ENCODE peak calls at places on chromosomes 11 and 22, in eight cellular contexts. K is astrocyte, D is adipocyte, G is anterior cingulate cortex, E is SK-N-SH, S is B cell, B is uterus, W is lung. A is an unnamed sample.

GRCh38 chr22:48724899-48725298 is 1102.8 kb downstream of the BRD1 start:
- DNase-seq in S (no peak), B (no peak), W (no peak), K (no peak), E (no peak), G (no peak), D (no peak), A (no peak)

GRCh38 chr11:2944953-2945756 is 15.9 kb upstream of the PHLDA2 start:
- DNase-seq in G (peak), W (peak), E (peak), D (peak), B (peak), S (no peak), K (peak), A (peak)

GRCh38 chr11:62390727-62391126 is 28.1 kb upstream of the SCGB1A1 start:
- DNase-seq in D (no peak), E (no peak), K (no peak), S (no peak), W (no peak), B (no peak), G (no peak), A (no peak)

GRCh38 chr11:115623021-115623451 is 118.8 kb upstream of the CADM1 start:
- DNase-seq in W (peak), E (no peak), S (no peak), K (peak), D (peak), B (peak), G (no peak), A (peak)

GRCh38 chr11:95891423-95892177 is 32.3 kb downstream of the MTMR2 start:
- DNase-seq in K (no peak), D (no peak), G (no peak), E (no peak), S (no peak), W (no peak), B (no peak), A (no peak)

GRCh38 chr11:100581318-100581717 is 105.8 kb upstream of the ARHGAP42 start:
- DNase-seq in W (no peak), G (no peak), K (no peak), D (no peak), B (no peak), S (peak), E (no peak), A (no peak)

GRCh38 chr11:125192194-125192593 is 27.6 kb downstream of the PKNOX2 start:
- DNase-seq in D (no peak), K (peak), W (no peak), G (no peak), B (no peak), S (no peak), E (peak), A (no peak)

GRCh38 chr11:18775492-18776292 is 15.9 kb downstream of the PTPN5 start:
- DNase-seq in D (peak), B (no peak), G (no peak), W (peak), K (peak), E (peak), S (peak), A (no peak)

GRCh38 chr11:119148855-119149370 is at the start of gene ABCG4:
- DNase-seq in S (peak), K (no peak), B (no peak), D (peak), W (no peak), E (peak), G (no peak), A (no peak)

GRCh38 chr22:19871845-19872778 is 17.4 kb upstream of the GNB1L start:
- DNase-seq in D (no peak), W (no peak), B (peak), G (no peak), K (no peak), E (no peak), S (no peak), A (no peak)

GRCh38 chr22:46033256-46034200 is 56.6 kb upstream of the WNT7B start:
- DNase-seq in D (no peak), W (no peak), E (no peak), B (peak), S (no peak), G (no peak), K (no peak), A (no peak)

GRCh38 chr22:43207386-43207785 is 20.5 kb upstream of the TTLL12 start:
- DNase-seq in G (no peak), B (no peak), K (no peak), D (no peak), W (no peak), S (no peak), E (no peak), A (no peak)

GRCh38 chr11:101974255-101974654 is 57.9 kb upstream of the ANGPTL5 start:
- DNase-seq in K (no peak), E (no peak), B (no peak), W (no peak), G (no peak), D (peak), S (no peak), A (peak)

GRCh38 chr22:46262449-46263207 is 515 bp downstream of the PKDREJ start:
- DNase-seq in D (peak), S (peak), K (peak), W (peak), E (no peak), B (peak), G (no peak), A (no peak)

GRCh38 chr22:36352775-36353507 is 34.8 kb downstream of the MYH9 start:
- DNase-seq in K (peak), D (peak), W (no peak), G (no peak), B (no peak), E (no peak), S (no peak), A (peak)

GRCh38 chr11:130103296-130103814 is 33.7 kb downstream of the APLP2 start:
- DNase-seq in D (peak), E (peak), K (peak), S (no peak), B (no peak), G (no peak), W (no peak), A (peak)

GRCh38 chr22:22730655-22731373 is 86.4 kb downstream of the GGTLC2 start:
- DNase-seq in B (no peak), G (no peak), W (peak), E (no peak), K (no peak), D (no peak), S (no peak), A (no peak)

GRCh38 chr22:29190051-29190450 is 15.6 kb upstream of the EMID1 start:
- DNase-seq in G (no peak), W (no peak), S (no peak), K (no peak), E (no peak), B (no peak), D (no peak), A (no peak)

GRCh38 chr22:17970205-17970708 is 54.1 kb downstream of the MICAL3 start:
- DNase-seq in K (peak), S (no peak), D (peak), W (no peak), E (no peak), G (no peak), B (no peak), A (no peak)

GRCh38 chr22:39985383-39986045 is 9.2 kb upstream of the FAM83F start:
- DNase-seq in D (no peak), W (no peak), S (no peak), K (no peak), G (no peak), E (no peak), B (no peak), A (no peak)

GRCh38 chr22:22588485-22589164 is 29.6 kb upstream of the PRAME start:
- DNase-seq in K (no peak), W (no peak), G (no peak), E (no peak), S (no peak), B (no peak), D (no peak), A (no peak)

GRCh38 chr11:9158898-9159391 is 67.5 kb upstream of the SCUBE2 start:
- DNase-seq in B (no peak), K (peak), G (no peak), E (no peak), D (peak), S (no peak), W (no peak), A (no peak)

GRCh38 chr11:108965602-108966001 is 300.7 kb downstream of the DDX10 start:
- DNase-seq in S (no peak), G (no peak), D (peak), W (no peak), E (no peak), B (no peak), K (peak), A (peak)

GRCh38 chr11:69636512-69636866 is 4.5 kb upstream of the CCND1 start:
- DNase-seq in B (no peak), W (peak), G (peak), K (peak), D (peak), E (no peak), S (no peak), A (peak)

GRCh38 chr11:94934362-94934761 is 39.0 kb downstream of the CWC15 start:
- DNase-seq in D (peak), G (no peak), E (peak), S (no peak), W (no peak), K (peak), B (no peak), A (no peak)

GRCh38 chr11:34846467-34846866 is 69.7 kb downstream of the APIP start:
- DNase-seq in D (no peak), B (no peak), W (no peak), K (no peak), G (no peak), S (no peak), E (no peak), A (no peak)

GRCh38 chr22:48250286-48250895 is 1487.9 kb downstream of the TBC1D22A start:
- DNase-seq in B (no peak), D (no peak), K (no peak), G (no peak), S (no peak), E (no peak), W (no peak), A (no peak)

GRCh38 chr22:48754611-48755331 is 1072.9 kb downstream of the BRD1 start:
- DNase-seq in B (no peak), W (peak), G (no peak), D (no peak), K (no peak), E (no peak), S (no peak), A (no peak)

GRCh38 chr22:48558606-48559402 is 1268.9 kb downstream of the BRD1 start:
- DNase-seq in W (no peak), D (no peak), G (no peak), E (no peak), S (no peak), K (no peak), B (no peak), A (no peak)

GRCh38 chr11:61009392-61010275 is 38.2 kb downstream of the CD6 start:
- DNase-seq in E (no peak), D (no peak), W (no peak), K (no peak), G (no peak), B (no peak), S (no peak), A (no peak)

GRCh38 chr11:131185915-131186314 is 184.5 kb upstream of the NTM start:
- DNase-seq in G (no peak), S (no peak), K (no peak), B (no peak), E (no peak), D (no peak), W (no peak), A (no peak)

GRCh38 chr11:61111060-61111435 is 8.8 kb downstream of the CD5 start:
- DNase-seq in K (no peak), D (no peak), W (no peak), G (no peak), B (no peak), E (no peak), S (no peak), A (no peak)

GRCh38 chr11:88709567-88709966 is 356.2 kb downstream of the GRM5 start:
- DNase-seq in S (no peak), K (no peak), G (peak), D (no peak), W (no peak), B (no peak), E (no peak), A (no peak)

GRCh38 chr11:69914286-69915150 is 95.3 kb upstream of the FGF3 start:
- DNase-seq in K (no peak), E (no peak), B (no peak), D (no peak), G (no peak), S (no peak), W (no peak), A (no peak)